ENCODE peak calls at places on chromosomes 1 and 21, in five cellular contexts. F is neural progenitor cell, V is dorsolateral prefrontal cortex, L is NCI-H1092 treated with DMSO at 0.1 percent for 48 hours, R is iris pigment epithelial cell. K is an unnamed sample.

GRCh38 chr1:178031856-178032320 is 62.0 kb upstream of the RASAL2 start:
- DNase-seq in R (peak), F (peak), V (peak), L (peak), K (peak)

GRCh38 chr1:3983181-3983580 is 83.1 kb upstream of the C1orf174 start:
- DNase-seq in F (peak), V (no peak), L (no peak), R (no peak), K (no peak)

GRCh38 chr1:156625436-156626078 is 6.3 kb downstream of the HAPLN2 start:
- DNase-seq in F (peak), V (peak), L (peak), R (no peak), K (no peak)

GRCh38 chr1:15152318-15153183 is 996 bp upstream of the TMEM51 start:
- DNase-seq in R (peak), L (peak), V (peak), F (peak), K (peak)

GRCh38 chr1:168834225-168834872 is 105.3 kb upstream of the DPT start:
- DNase-seq in V (no peak), F (no peak), R (no peak), L (no peak), K (no peak)

GRCh38 chr1:210293191-210293607 is 35.5 kb upstream of the HHAT start:
- DNase-seq in F (no peak), L (no peak), V (no peak), R (peak), K (no peak)

GRCh38 chr21:46424062-46424591 is 34.6 kb upstream of the DIP2A start:
- DNase-seq in F (no peak), V (no peak), L (peak), R (no peak), K (no peak)

GRCh38 chr1:241837901-241838300 is 10.1 kb upstream of the EXO1 start:
- DNase-seq in F (no peak), V (no peak), R (peak), L (no peak), K (no peak)

GRCh38 chr1:158146165-158146564 is 34.5 kb upstream of the CD1D start:
- DNase-seq in R (peak), F (no peak), V (no peak), L (no peak), K (no peak)

K was measured in DMS153.